ENCODE peak calls at places on chromosomes 5 and 9, in four cellular contexts. One of them, this sample, is unnamed.

GRCh38 chr9:116806075-116806474 is 119.0 kb downstream of the TRIM32 start:
- DNase-seq in stomach: no peak
- DNase-seq in transverse colon: no peak
- DNase-seq in A549: no peak
- DNase-seq in this sample: no peak

GRCh38 chr9:16387382-16387781 is 483.1 kb downstream of the BNC2 start:
- DNase-seq in stomach: no peak
- DNase-seq in transverse colon: no peak
- DNase-seq in A549: no peak
- DNase-seq in this sample: no peak

GRCh38 chr5:8907168-8907868 is 638.6 kb downstream of the SEMA5A start:
- DNase-seq in A549: no peak
- DNase-seq in stomach: no peak
- DNase-seq in transverse colon: no peak
- DNase-seq in this sample: no peak

GRCh38 chr5:57277085-57277484 is 103.2 kb downstream of the GPBP1 start:
- DNase-seq in A549: peak
- DNase-seq in transverse colon: no peak
- DNase-seq in stomach: no peak
- DNase-seq in this sample: no peak

GRCh38 chr9:92969516-92970466 is 22.5 kb downstream of the FGD3 start:
- DNase-seq in stomach: peak
- DNase-seq in transverse colon: no peak
- DNase-seq in A549: no peak
- DNase-seq in this sample: no peak

GRCh38 chr5:146516151-146516475 is at the start of gene GPR151:
- DNase-seq in transverse colon: no peak
- DNase-seq in stomach: no peak
- DNase-seq in A549: no peak
- DNase-seq in this sample: no peak

GRCh38 chr5:14593326-14594036 is 11.9 kb downstream of the OTULINL start:
- DNase-seq in stomach: no peak
- DNase-seq in A549: no peak
- DNase-seq in transverse colon: no peak
- DNase-seq in this sample: no peak

GRCh38 chr5:59193616-59194319 is 610.9 kb downstream of the RAB3C start:
- DNase-seq in stomach: no peak
- DNase-seq in transverse colon: no peak
- DNase-seq in A549: peak
- DNase-seq in this sample: peak

GRCh38 chr9:86097510-86098224 is 1.7 kb downstream of the GOLM1 start:
- DNase-seq in transverse colon: peak
- DNase-seq in stomach: no peak
- DNase-seq in A549: no peak
- DNase-seq in this sample: no peak

GRCh38 chr9:134031071-134031470 is 5.8 kb downstream of the BRD3OS start:
- DNase-seq in stomach: no peak
- DNase-seq in transverse colon: no peak
- DNase-seq in A549: no peak
- DNase-seq in this sample: peak

GRCh38 chr5:102715405-102715804 is 39.7 kb upstream of the PAM start:
- DNase-seq in stomach: no peak
- DNase-seq in A549: no peak
- DNase-seq in transverse colon: no peak
- DNase-seq in this sample: no peak

GRCh38 chr5:177372910-177373309 is 11.3 kb upstream of the SLC34A1 start:
- DNase-seq in transverse colon: no peak
- DNase-seq in stomach: no peak
- DNase-seq in A549: no peak
- DNase-seq in this sample: no peak

GRCh38 chr5:97550164-97550563 is 367.1 kb upstream of the RIOK2 start:
- DNase-seq in A549: no peak
- DNase-seq in stomach: no peak
- DNase-seq in transverse colon: no peak
- DNase-seq in this sample: no peak

GRCh38 chr5:9239071-9239470 is 306.8 kb downstream of the SEMA5A start:
- DNase-seq in stomach: no peak
- DNase-seq in A549: no peak
- DNase-seq in transverse colon: no peak
- DNase-seq in this sample: no peak

GRCh38 chr5:64690417-64691151 is at the start of gene SHISAL2B:
- DNase-seq in stomach: no peak
- DNase-seq in transverse colon: no peak
- DNase-seq in A549: peak
- DNase-seq in this sample: no peak

GRCh38 chr5:59346987-59347386 is 546.5 kb downstream of the PDE4D start:
- DNase-seq in stomach: no peak
- DNase-seq in A549: no peak
- DNase-seq in transverse colon: no peak
- DNase-seq in this sample: no peak

GRCh38 chr5:61701877-61702602 is 370.0 kb downstream of the ZSWIM6 start:
- DNase-seq in transverse colon: no peak
- DNase-seq in stomach: no peak
- DNase-seq in A549: no peak
- DNase-seq in this sample: no peak

GRCh38 chr5:88680253-88681132 is 202.5 kb downstream of the MEF2C start:
- DNase-seq in stomach: peak
- DNase-seq in A549: peak
- DNase-seq in transverse colon: peak
- DNase-seq in this sample: no peak

GRCh38 chr9:13718086-13718485 is 438.6 kb upstream of the MPDZ start:
- DNase-seq in A549: no peak
- DNase-seq in stomach: no peak
- DNase-seq in transverse colon: no peak
- DNase-seq in this sample: no peak

GRCh38 chr9:130535818-130536521 is 43.4 kb upstream of the FUBP3 start:
- DNase-seq in stomach: no peak
- DNase-seq in transverse colon: no peak
- DNase-seq in A549: no peak
- DNase-seq in this sample: no peak

GRCh38 chr9:91825422-91825821 is 124.6 kb downstream of the ROR2 start:
- DNase-seq in stomach: no peak
- DNase-seq in A549: no peak
- DNase-seq in transverse colon: no peak
- DNase-seq in this sample: peak

GRCh38 chr5:132334812-132335211 is 34.7 kb upstream of the SLC22A5 start:
- DNase-seq in stomach: no peak
- DNase-seq in transverse colon: no peak
- DNase-seq in A549: no peak
- DNase-seq in this sample: no peak

GRCh38 chr5:154138701-154139100 is 51.8 kb upstream of the GALNT10 start:
- DNase-seq in A549: no peak
- DNase-seq in transverse colon: no peak
- DNase-seq in stomach: no peak
- DNase-seq in this sample: peak

GRCh38 chr9:5416962-5417361 is 20.8 kb downstream of the PLGRKT start:
- DNase-seq in transverse colon: no peak
- DNase-seq in stomach: no peak
- DNase-seq in A549: no peak
- DNase-seq in this sample: no peak

GRCh38 chr5:59260973-59261372 is 632.6 kb downstream of the PDE4D start:
- DNase-seq in stomach: no peak
- DNase-seq in A549: no peak
- DNase-seq in transverse colon: no peak
- DNase-seq in this sample: no peak

GRCh38 chr9:70874451-70874850 is 247.0 kb downstream of the TRPM3 start:
- DNase-seq in stomach: no peak
- DNase-seq in A549: no peak
- DNase-seq in transverse colon: no peak
- DNase-seq in this sample: no peak

GRCh38 chr9:19122490-19123042 is 4.7 kb downstream of the PLIN2 start:
- DNase-seq in transverse colon: no peak
- DNase-seq in stomach: no peak
- DNase-seq in A549: no peak
- DNase-seq in this sample: no peak

GRCh38 chr5:14807471-14807870 is 64.1 kb downstream of the ANKH start:
- DNase-seq in transverse colon: no peak
- DNase-seq in A549: no peak
- DNase-seq in stomach: no peak
- DNase-seq in this sample: no peak

GRCh38 chr5:168239325-168239724 is 52.1 kb upstream of the WWC1 start:
- DNase-seq in A549: no peak
- DNase-seq in stomach: no peak
- DNase-seq in transverse colon: no peak
- DNase-seq in this sample: no peak

GRCh38 chr9:72588336-72588735 is 66.9 kb downstream of the TMC1 start:
- DNase-seq in transverse colon: no peak
- DNase-seq in stomach: no peak
- DNase-seq in A549: no peak
- DNase-seq in this sample: peak

GRCh38 chr5:139141841-139142240 is 56.3 kb downstream of the SIL1 start:
- DNase-seq in transverse colon: peak
- DNase-seq in A549: no peak
- DNase-seq in stomach: peak
- DNase-seq in this sample: peak

GRCh38 chr5:446864-447263 is 3.9 kb downstream of the EXOC3 start:
- DNase-seq in transverse colon: peak
- DNase-seq in stomach: no peak
- DNase-seq in A549: peak
- DNase-seq in this sample: peak

DNA sequence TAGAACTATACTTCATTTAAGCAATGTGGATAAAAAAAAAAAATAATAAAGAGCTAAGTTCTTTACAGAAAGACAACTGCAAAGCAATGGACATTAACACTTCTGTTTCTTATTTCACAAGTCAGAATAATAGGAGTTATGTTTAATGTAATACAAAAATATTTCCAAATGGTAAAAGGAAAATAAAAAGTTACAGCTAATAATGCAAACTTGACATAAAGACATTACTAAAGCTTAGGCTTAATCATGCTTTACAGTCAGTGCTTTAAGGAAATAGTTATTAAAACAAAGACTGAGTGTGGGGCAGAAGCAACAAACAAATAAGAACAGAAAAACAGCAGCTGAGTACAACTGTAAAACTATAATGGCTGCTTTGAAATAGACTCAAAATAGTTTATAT is 56.7 kb downstream of the ZFR start:
- DNase-seq in transverse colon: no peak
- DNase-seq in stomach: no peak
- DNase-seq in A549: no peak
- DNase-seq in this sample: no peak
- H3K27ac ChIP-seq in transverse colon: no peak
- H3K27ac ChIP-seq in stomach: no peak
- H3K27ac ChIP-seq in A549: no peak
- H3K27ac ChIP-seq in this sample: peak

DNA sequence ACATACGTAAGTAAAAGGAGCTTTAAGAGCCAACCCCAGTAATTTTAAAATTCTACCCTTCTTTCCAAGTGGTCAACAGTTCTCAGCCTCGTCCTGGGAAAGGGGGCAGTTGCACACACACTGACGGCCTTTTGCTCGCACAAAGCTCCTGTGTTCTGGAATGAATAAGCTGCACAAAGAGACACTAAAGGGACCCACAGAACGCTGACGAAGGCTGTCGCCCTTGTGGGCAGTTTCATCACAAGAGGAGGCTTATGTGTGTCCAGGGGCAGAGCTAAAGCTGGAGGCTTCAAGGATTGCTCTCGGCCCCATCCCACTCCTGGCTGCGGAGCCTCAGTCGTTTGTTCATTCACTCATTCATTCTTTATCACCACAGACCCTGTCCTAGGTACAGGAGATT is 67.0 kb upstream of the NEK6 start:
- DNase-seq in stomach: peak
- DNase-seq in A549: no peak
- DNase-seq in transverse colon: no peak
- DNase-seq in this sample: peak
- TF ChIP-seq EP300 in stomach: no peak
- TF ChIP-seq EP300 in A549: no peak
- TF ChIP-seq EP300 in transverse colon: no peak
- TF ChIP-seq EP300 in this sample: no peak

GRCh38 chr5:133933670-133934295 is 34.6 kb downstream of the C5orf15 start:
- DNase-seq in stomach: no peak
- DNase-seq in transverse colon: no peak
- DNase-seq in A549: no peak
- DNase-seq in this sample: no peak

GRCh38 chr5:133933169-133933509 is 35.3 kb downstream of the C5orf15 start:
- DNase-seq in A549: no peak
- DNase-seq in transverse colon: no peak
- DNase-seq in stomach: peak
- DNase-seq in this sample: no peak

GRCh38 chr5:133932441-133933168 is 35.8 kb downstream of the C5orf15 start:
- DNase-seq in stomach: no peak
- DNase-seq in transverse colon: peak
- DNase-seq in A549: no peak
- DNase-seq in this sample: no peak

GRCh38 chr5:133934822-133935793 is 33.3 kb downstream of the C5orf15 start:
- DNase-seq in A549: no peak
- DNase-seq in stomach: no peak
- DNase-seq in transverse colon: no peak
- DNase-seq in this sample: no peak

GRCh38 chr5:133934311-133934710 is 34.1 kb downstream of the C5orf15 start:
- DNase-seq in stomach: no peak
- DNase-seq in A549: no peak
- DNase-seq in transverse colon: no peak
- DNase-seq in this sample: no peak
- H3K27ac ChIP-seq in stomach: no peak
- H3K27ac ChIP-seq in A549: no peak
- H3K27ac ChIP-seq in transverse colon: no peak
- H3K27ac ChIP-seq in this sample: no peak

DNA sequence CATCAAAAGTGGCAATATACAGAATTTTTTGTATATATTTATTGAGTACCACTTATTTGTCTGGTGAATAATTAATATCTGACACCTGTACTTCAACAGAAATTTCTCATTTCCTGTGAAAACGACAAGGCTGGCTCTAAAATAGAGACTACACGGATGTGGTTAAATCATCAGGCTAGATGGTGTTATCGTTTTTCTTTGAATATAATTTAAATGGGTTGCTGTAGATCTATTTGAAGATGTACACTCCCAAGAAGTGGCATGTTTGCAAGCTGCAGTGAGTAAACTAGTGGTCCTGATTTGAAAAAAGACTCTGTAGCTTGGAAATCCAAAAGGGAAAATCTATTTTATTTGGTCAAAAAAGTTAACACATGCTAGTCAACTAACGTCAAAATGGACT is 13.9 kb downstream of the ST8SIA4 start:
- DNase-seq in transverse colon: no peak
- DNase-seq in stomach: no peak
- DNase-seq in A549: no peak
- DNase-seq in this sample: no peak
- TF ChIP-seq EP300 in transverse colon: no peak
- TF ChIP-seq EP300 in stomach: no peak
- TF ChIP-seq EP300 in A549: no peak
- TF ChIP-seq EP300 in this sample: no peak

DNA sequence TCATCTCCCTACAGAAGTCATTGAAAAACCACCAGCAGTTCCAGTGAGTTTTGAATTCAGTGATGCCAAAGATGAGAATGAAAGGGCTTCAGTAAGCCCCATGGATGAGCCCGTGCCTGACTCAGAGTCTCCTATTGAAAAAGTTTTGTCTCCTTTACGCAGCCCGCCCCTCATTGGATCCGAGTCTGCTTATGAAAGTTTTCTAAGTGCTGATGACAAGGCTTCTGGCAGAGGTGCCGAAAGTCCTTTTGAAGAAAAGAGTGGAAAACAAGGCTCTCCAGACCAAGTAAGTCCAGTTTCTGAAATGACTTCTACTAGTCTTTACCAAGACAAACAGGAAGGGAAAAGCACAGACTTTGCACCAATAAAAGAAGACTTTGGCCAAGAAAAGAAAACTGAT is 90.1 kb downstream of the MAP1B start:
- DNase-seq in transverse colon: no peak
- DNase-seq in stomach: no peak
- DNase-seq in A549: no peak
- DNase-seq in this sample: no peak
- H3K27ac ChIP-seq in transverse colon: no peak
- H3K27ac ChIP-seq in stomach: no peak
- H3K27ac ChIP-seq in A549: no peak
- H3K27ac ChIP-seq in this sample: no peak

GRCh38 chr9:38682713-38683112 is 37.2 kb downstream of the FAM240B start:
- DNase-seq in stomach: no peak
- DNase-seq in transverse colon: no peak
- DNase-seq in A549: peak
- DNase-seq in this sample: no peak
- TF ChIP-seq EP300 in stomach: no peak
- TF ChIP-seq EP300 in transverse colon: no peak
- TF ChIP-seq EP300 in A549: peak
- TF ChIP-seq EP300 in this sample: no peak